ENCODE peak calls at places on chromosome 20, in five cellular contexts. Y is CD8-positive, alpha-beta T cell; Q is PC-9; G is kidney; P is brain microvascular endothelial cell. A is an unnamed sample.

GRCh38 chr20:20329564-20329963 is 38.3 kb upstream of the INSM1 start:
- DNase-seq in Y (no peak), G (no peak), Q (no peak), P (no peak), A (no peak)

GRCh38 chr20:36744764-36745191 is 1.1 kb downstream of the NDRG3 start:
- DNase-seq in Q (peak; percentile 56), G (no peak), Y (no peak), P (peak; percentile 5), A (no peak)

GRCh38 chr20:39038495-39038894 is 76.4 kb downstream of the DHX35 start:
- DNase-seq in G (no peak), Q (no peak), Y (no peak), P (no peak), A (no peak)

GRCh38 chr20:23399568-23400241 is 21.6 kb downstream of the NAPB start:
- DNase-seq in P (peak; percentile 53), Y (no peak), Q (no peak), G (no peak), A (no peak)

GRCh38 chr20:62743777-62744317 is 35.2 kb downstream of the NTSR1 start:
- DNase-seq in Q (no peak), G (peak; percentile 56), P (no peak), Y (no peak), A (no peak)

GRCh38 chr20:33672426-33673114 is 1.7 kb downstream of the NECAB3 start:
- DNase-seq in Q (no peak), G (peak; percentile 56), P (no peak), Y (no peak), A (peak; percentile 23)

GRCh38 chr20:19074828-19075516 is 137.5 kb upstream of the SLC24A3 start:
- DNase-seq in P (no peak), Y (peak; percentile 10), Q (peak; percentile 82), G (no peak), A (no peak)

GRCh38 chr20:10075606-10076005 is 40.8 kb downstream of the ANKEF1 start:
- DNase-seq in Y (no peak), G (no peak), P (no peak), Q (no peak), A (no peak)

GRCh38 chr20:3681931-3682820 is at the start of gene ADAM33:
- DNase-seq in G (peak; percentile 83), P (no peak), Y (no peak), Q (no peak), A (peak; percentile 71)

GRCh38 chr20:64121586-64121985 is 14.2 kb upstream of the NPBWR2 start:
- DNase-seq in G (peak; percentile 38), Y (no peak), Q (peak; percentile 29), P (no peak), A (no peak)

GRCh38 chr20:63858393-63859165 is 2.7 kb upstream of the ABHD16B start:
- DNase-seq in P (peak; percentile 45), G (peak; percentile 84), Q (no peak), Y (no peak), A (no peak)

GRCh38 chr20:14245368-14245970 is 91.9 kb downstream of the FLRT3 start:
- DNase-seq in P (no peak), Q (no peak), G (no peak), Y (no peak), A (no peak)

GRCh38 chr20:63737940-63738686 is 1.5 kb upstream of the SLC2A4RG start:
- DNase-seq in P (no peak), G (peak; percentile 86), Y (no peak), Q (no peak), A (no peak)

GRCh38 chr20:60053125-60053812 is 95.0 kb downstream of the CDH26 start:
- DNase-seq in P (no peak), Q (no peak), Y (no peak), G (no peak), A (no peak)

GRCh38 chr20:61439251-61439650 is 187.2 kb downstream of the CDH4 start:
- DNase-seq in Q (no peak), G (no peak), Y (no peak), P (no peak), A (no peak)

GRCh38 chr20:61441537-61441936 is 189.5 kb downstream of the CDH4 start:
- DNase-seq in G (no peak), P (no peak), Q (no peak), Y (no peak), A (no peak)

GRCh38 chr20:61442075-61442670 is 190.1 kb downstream of the CDH4 start:
- DNase-seq in Y (no peak), Q (no peak), G (no peak), P (no peak), A (no peak)

GRCh38 chr20:61442718-61443117 is 190.7 kb downstream of the CDH4 start:
- DNase-seq in G (no peak), P (no peak), Y (no peak), Q (no peak), A (no peak)

DNA sequence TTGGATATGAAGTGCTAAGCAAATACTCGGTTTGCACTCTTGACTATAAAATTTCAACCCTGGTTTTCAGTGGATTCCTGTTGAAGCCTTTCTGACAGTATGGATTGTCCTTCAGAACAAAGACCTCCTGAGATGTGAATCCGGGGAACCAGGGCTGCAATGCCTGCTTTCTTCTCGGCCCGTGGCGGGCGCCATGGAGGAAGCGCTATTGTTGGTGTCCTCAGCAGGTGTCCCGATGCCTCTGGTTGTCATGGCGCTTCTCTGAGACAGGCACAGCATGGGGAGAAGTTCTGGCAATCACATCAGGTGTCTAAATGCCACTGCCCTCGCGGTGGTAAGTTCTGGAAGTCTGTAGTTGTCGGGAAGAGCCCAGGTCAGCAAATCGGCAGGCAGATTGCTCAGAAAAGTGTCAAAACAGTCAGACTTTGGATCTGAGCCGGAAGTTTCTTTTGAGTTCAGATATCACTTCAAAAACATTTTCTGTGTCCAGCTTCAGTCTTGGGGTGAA is 188.5 kb downstream of the CDH4 start:
- DNase-seq in Y (no peak), G (no peak), Q (no peak), P (no peak), A (no peak)
- H3K27ac ChIP-seq in Y (no peak overlapping the region), G (no peak overlapping the region), Q (no peak overlapping the region), P (no peak overlapping the region), A (no peak overlapping the region)

DNA sequence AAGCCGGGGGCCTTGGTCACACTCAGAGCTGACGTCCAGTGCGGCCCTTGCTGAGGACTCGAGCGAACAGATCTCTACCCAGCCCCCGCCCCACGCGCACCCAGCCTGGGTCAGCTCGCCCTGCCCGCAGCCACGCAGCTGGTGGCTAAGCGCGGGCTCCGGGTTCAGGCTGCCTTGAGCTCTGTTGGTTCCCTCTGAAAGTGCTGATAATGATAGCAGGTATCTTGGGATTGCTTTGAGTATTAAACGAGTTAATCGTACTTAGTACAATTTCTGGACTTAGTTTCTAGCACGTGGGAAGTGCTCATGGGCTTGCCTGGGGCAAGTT is 88.1 kb upstream of the TGM3 start:
- DNase-seq in Q (no peak), G (no peak), P (no peak), Y (no peak), A (no peak)
- H3K27ac ChIP-seq in Q (no peak overlapping the region), G (no peak overlapping the region), P (no peak overlapping the region), Y (no peak overlapping the region), A (no peak overlapping the region)

GRCh38 chr20:32034581-32035397 is 17.3 kb upstream of the HCK start:
- DNase-seq in P (no peak), Y (no peak), Q (no peak), G (no peak), A (no peak)

GRCh38 chr20:32037929-32038328 is 14.1 kb upstream of the HCK start:
- DNase-seq in P (peak; percentile 48), Q (no peak), Y (no peak), G (no peak), A (no peak)

GRCh38 chr20:32036252-32036651 is 15.8 kb upstream of the HCK start:
- DNase-seq in Q (no peak), Y (no peak), P (no peak), G (no peak), A (no peak)

GRCh38 chr20:32036716-32037355 is 15.2 kb upstream of the HCK start:
- DNase-seq in Y (no peak), P (no peak), G (no peak), Q (no peak), A (no peak)

GRCh38 chr20:32035398-32035852 is 16.6 kb upstream of the HCK start:
- DNase-seq in G (no peak), Y (no peak), P (no peak), Q (no peak), A (no peak)
- H3K27ac ChIP-seq in G (no peak overlapping the region), Y (no peak overlapping the region), P (no peak overlapping the region), Q (no peak overlapping the region), A (no peak overlapping the region)

GRCh38 chr20:5267092-5267491 is 49.7 kb downstream of the PROKR2 start:
- DNase-seq in Q (no peak), Y (no peak), P (no peak), G (no peak), A (no peak)

GRCh38 chr20:5264807-5265206 is 51.9 kb downstream of the PROKR2 start:
- DNase-seq in G (no peak), Q (no peak), P (no peak), Y (no peak), A (no peak)

GRCh38 chr20:5261763-5262162 is 55.0 kb downstream of the PROKR2 start:
- DNase-seq in Y (no peak), Q (no peak), P (no peak), G (no peak), A (no peak)

GRCh38 chr20:5268449-5268848 is 48.3 kb downstream of the PROKR2 start:
- DNase-seq in Y (no peak), Q (peak; percentile 75), G (no peak), P (no peak), A (no peak)

DNA sequence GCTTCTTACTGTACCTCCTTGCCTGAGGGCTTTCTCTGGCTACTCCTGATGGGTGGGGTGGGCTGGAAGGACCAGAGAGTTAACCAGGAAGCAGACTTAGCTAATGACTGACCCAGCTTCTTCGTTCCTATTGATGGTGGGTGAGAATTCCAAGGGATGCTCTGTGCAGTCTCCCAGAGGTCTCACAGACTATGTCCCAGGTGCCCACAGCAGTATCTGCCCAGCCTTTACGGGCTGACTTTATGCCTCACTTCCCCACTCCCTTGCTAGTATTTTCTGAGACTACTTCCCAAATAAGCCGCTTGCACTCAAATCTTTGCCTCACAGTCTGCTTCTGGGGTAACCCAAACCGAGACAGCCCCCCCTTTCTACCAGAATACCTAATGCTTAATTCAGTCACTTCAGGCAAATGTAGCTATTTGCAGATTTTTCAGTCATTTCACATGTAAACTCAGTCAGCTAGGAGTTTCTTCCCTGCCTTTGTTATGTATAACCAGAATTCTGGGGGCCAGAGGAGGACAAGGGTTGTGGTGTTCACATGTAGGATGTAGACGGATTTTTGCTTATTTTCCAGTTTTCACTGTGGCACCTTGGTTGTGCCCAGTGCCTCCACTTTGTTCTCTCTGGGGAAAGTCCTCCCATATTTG is 51.3 kb downstream of the PROKR2 start:
- DNase-seq in Y (no peak), P (no peak), G (no peak), Q (no peak), A (no peak)
- H3K27ac ChIP-seq in Y (no peak overlapping the region), P (no peak overlapping the region), G (no peak overlapping the region), Q (no peak overlapping the region), A (no peak overlapping the region)

DNA sequence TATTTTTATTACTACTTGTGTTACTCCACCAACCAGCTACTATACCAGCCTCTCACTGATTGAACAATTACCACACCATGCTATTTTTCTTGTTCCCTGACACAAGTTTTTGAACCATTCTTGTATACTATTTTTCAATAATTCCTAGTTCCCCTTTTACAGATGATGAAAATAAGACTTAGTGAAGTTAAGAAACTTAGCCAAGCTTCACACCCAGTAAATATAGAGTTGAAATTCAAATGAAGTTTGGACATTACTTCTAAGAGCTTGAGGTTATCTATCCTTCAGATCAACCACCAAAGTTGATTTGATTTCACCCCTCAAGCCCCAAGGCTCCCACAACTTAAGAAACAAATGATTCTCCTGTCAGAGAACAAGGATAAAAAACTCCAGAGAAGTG is 13.1 kb upstream of the BCAS1 start:
- DNase-seq in P (no peak), Y (no peak), G (no peak), Q (no peak), A (no peak)
- H3K27ac ChIP-seq in P (no peak overlapping the region), Y (no peak overlapping the region), G (no peak overlapping the region), Q (no peak overlapping the region), A (no peak overlapping the region)

A was measured in uterus.